ENCODE peak calls at places on chromosomes 6 and 20, in eight cellular contexts. A, W, Y, L, N, C, U and E are unnamed samples.

GRCh38 chr6:11971154-11971553 is 41.0 kb upstream of the HIVEP1 start:
- DNase-seq in A (no peak), W (no peak), Y (no peak), L (no peak), N (no peak), C (no peak), U (no peak), E (no peak)

GRCh38 chr6:147933201-147933600 is 409.4 kb upstream of the SASH1 start:
- DNase-seq in A (no peak), W (no peak), Y (no peak), L (no peak), N (no peak), C (no peak), U (no peak), E (no peak)

GRCh38 chr6:114290864-114291263 is 52.0 kb downstream of the HS3ST5 start:
- DNase-seq in A (no peak), W (no peak), Y (no peak), L (no peak), N (no peak), C (no peak), U (no peak), E (no peak)

GRCh38 chr20:23095504-23095903 is 9.4 kb upstream of the CD93 start:
- DNase-seq in A (no peak), W (no peak), Y (no peak), L (no peak), N (no peak), C (no peak), U (no peak), E (no peak)

GRCh38 chr6:55276745-55277627 is 50.3 kb upstream of the GFRAL start:
- DNase-seq in A (peak), W (no peak), Y (no peak), L (no peak), N (no peak), C (no peak), U (peak), E (peak)

GRCh38 chr6:20953019-20953418 is 418.8 kb downstream of the CDKAL1 start:
- DNase-seq in A (no peak), W (no peak), Y (no peak), L (no peak), N (no peak), C (peak), U (no peak), E (no peak)

GRCh38 chr6:76230711-76231110 is 158.2 kb upstream of the IMPG1 start:
- DNase-seq in A (no peak), W (no peak), Y (no peak), L (no peak), N (no peak), C (no peak), U (peak), E (no peak)

GRCh38 chr20:45059022-45059728 is 41.8 kb downstream of the KCNS1 start:
- DNase-seq in A (no peak), W (no peak), Y (no peak), L (no peak), N (no peak), C (no peak), U (peak), E (no peak)

GRCh38 chr6:109512271-109512817 is 29.3 kb upstream of the ZBTB24 start:
- DNase-seq in A (no peak), W (no peak), Y (no peak), L (no peak), N (no peak), C (no peak), U (no peak), E (no peak)

GRCh38 chr6:5762561-5762968 is 244.2 kb downstream of the NRN1 start:
- DNase-seq in A (no peak), W (no peak), Y (no peak), L (no peak), N (peak), C (no peak), U (no peak), E (no peak)

GRCh38 chr6:156782691-156783320 is 5.6 kb downstream of the ARID1B start:
- DNase-seq in A (no peak), W (no peak), Y (no peak), L (no peak), N (no peak), C (no peak), U (no peak), E (no peak)

GRCh38 chr6:41668968-41669367 is 30.7 kb downstream of the MDFI start:
- DNase-seq in A (no peak), W (no peak), Y (no peak), L (no peak), N (no peak), C (no peak), U (no peak), E (no peak)

GRCh38 chr6:139863356-139863755 is 488.9 kb upstream of the CITED2 start:
- DNase-seq in A (no peak), W (no peak), Y (no peak), L (no peak), N (no peak), C (no peak), U (no peak), E (no peak)

GRCh38 chr6:52994789-52995078 is 350 bp downstream of the GSTA4 start:
- DNase-seq in A (peak), W (peak), Y (peak), L (no peak), N (peak), C (no peak), U (no peak), E (peak)

GRCh38 chr20:6769953-6770831 is 2.7 kb downstream of the BMP2 start:
- DNase-seq in A (peak), W (peak), Y (peak), L (peak), N (peak), C (no peak), U (no peak), E (peak)

DNA sequence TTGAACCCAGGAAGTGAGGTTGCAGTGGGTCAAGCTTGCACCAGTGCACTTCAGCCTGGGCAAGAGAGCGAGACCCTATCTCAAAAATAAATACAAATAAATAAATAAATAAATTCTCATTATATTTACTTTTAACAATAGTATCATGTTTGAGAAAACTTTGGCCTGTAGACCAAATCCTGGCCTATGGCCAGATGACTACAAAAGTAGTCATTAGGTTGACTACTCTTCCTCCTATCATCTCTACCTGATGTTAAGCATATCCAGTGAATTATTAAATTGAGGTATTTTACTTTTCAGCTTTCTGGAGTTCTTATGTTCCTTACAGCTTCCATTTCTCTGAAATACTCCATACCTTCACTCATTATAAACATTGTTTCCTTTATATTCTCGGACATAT is 280.6 kb downstream of the LAMA2 start:
- DNase-seq in A (no peak), W (no peak), Y (no peak), L (no peak), N (no peak), C (no peak), U (no peak), E (no peak)
- TF ChIP-seq CTCF in A (no peak), W (no peak), Y (no peak), L (no peak), N (no peak), C (no peak), U (no peak), E (no peak)

DNA sequence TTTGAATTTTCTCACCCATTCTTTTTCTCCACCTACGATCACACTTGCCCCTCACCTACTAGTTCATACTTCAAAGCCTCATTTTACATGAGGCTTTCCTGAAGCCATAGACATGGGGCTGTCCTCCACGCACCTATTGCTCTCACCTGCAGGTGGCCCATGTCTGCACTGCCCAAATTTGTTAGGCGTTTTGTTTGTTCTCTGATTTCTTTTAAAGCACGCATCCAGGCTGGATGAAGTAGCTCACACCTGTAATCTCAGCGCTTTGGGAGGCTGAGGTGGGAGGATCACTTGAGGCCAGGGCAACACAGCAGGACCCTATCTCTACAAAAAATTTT is 106.8 kb upstream of the RIPOR2 start:
- DNase-seq in A (no peak), W (no peak), Y (no peak), L (no peak), N (no peak), C (peak), U (no peak), E (peak)
- TF ChIP-seq CTCF in A (peak), W (no peak), Y (no peak), L (no peak), N (no peak), C (peak), U (no peak), E (no peak)

DNA sequence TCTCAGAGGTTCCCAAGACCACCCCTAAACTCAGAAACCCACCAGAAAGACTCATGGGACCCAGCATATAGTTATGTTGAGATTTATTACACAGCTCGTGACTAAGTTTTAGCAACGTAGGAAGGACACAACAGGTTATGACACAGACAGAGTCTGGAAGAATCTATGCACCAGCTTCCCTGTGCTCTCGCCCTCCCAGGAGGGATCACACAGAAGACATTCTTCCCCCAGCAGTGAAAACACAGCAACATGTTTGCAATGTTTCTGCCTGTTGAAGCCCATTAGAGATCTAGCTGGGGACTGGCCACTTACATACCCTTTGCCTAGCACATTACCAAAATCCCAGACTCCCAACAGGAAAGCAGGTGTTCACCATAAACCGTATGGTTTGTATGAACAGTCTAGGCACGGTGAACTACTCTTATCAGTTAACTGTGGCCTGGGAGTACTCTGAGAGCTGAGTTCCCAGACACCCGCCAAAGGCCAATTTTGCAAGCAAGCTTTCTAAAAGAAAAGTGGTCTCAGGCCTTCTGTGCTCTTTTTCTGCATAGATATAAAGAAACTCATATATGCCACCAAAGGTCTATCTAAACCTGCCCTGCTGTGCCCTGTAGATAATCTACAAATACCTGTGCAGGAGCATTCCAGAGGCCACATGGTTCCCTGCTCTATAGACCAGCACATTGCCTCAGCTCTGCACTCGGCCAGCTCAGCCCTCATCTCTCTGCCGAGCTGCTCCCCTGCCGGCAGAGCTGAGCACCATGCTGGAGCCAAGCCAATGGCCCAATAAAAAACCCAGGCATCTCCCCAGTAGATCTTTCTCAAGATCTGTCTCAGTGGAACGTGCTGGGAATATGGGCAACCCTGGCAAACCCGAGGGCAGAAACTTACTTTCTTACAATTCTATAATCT is 69.6 kb upstream of the SMIM28 start:
- DNase-seq in A (no peak), W (no peak), Y (no peak), L (no peak), N (peak), C (no peak), U (no peak), E (no peak)
- TF ChIP-seq CTCF in A (no peak), W (peak), Y (no peak), L (no peak), N (peak), C (no peak), U (no peak), E (no peak)

GRCh38 chr6:95364016-95364604 is 213.2 kb upstream of the MANEA start:
- DNase-seq in A (peak), W (no peak), Y (no peak), L (no peak), N (no peak), C (peak), U (peak), E (no peak)
- TF ChIP-seq CTCF in A (peak), W (no peak), Y (no peak), L (no peak), N (peak), C (no peak), U (peak), E (peak)

GRCh38 chr20:1909097-1909496 is 13.9 kb downstream of the SIRPA start:
- DNase-seq in A (no peak), W (no peak), Y (no peak), L (no peak), N (no peak), C (no peak), U (no peak), E (no peak)
- TF ChIP-seq CTCF in A (no peak), W (no peak), Y (no peak), L (no peak), N (no peak), C (no peak), U (no peak), E (no peak)

GRCh38 chr20:48025061-48025515 is 239.8 kb upstream of the SULF2 start:
- DNase-seq in A (no peak), W (no peak), Y (peak), L (peak), N (peak), C (no peak), U (peak), E (no peak)
- TF ChIP-seq CTCF in A (no peak), W (no peak), Y (no peak), L (no peak), N (no peak), C (no peak), U (no peak), E (no peak)

DNA sequence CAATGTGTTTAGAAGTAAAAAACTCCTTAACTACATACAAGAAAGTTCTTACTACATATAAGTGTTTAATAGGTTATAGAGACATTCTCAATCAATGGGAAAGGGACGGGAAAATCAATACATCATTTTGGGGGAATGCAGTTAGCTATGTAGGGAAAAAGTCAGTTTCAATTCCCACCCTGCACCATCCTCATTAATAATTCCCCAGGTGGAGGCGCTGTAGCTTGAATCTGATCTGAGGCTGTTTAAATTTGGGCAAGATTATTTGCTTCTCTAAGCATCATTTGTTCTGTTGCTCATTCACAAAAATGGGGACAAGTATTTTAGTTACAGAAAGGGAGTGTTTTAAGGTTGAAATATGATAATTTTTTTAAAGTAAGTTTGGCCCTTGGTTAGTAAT is 19.1 kb downstream of the OLIG3 start:
- DNase-seq in A (no peak), W (no peak), Y (no peak), L (no peak), N (no peak), C (no peak), U (no peak), E (no peak)
- TF ChIP-seq CTCF in A (no peak), W (no peak), Y (no peak), L (no peak), N (no peak), C (no peak), U (peak), E (peak)

GRCh38 chr6:2970034-2970685 is 1.2 kb downstream of the SERPINB6 start:
- DNase-seq in A (no peak), W (no peak), Y (no peak), L (no peak), N (no peak), C (no peak), U (no peak), E (no peak)

GRCh38 chr6:2970753-2971419 is 481 bp downstream of the SERPINB6 start:
- DNase-seq in A (peak), W (peak), Y (peak), L (no peak), N (peak), C (peak), U (peak), E (peak)

GRCh38 chr6:2973656-2974055 is 2.3 kb upstream of the SERPINB6 start:
- DNase-seq in A (no peak), W (no peak), Y (no peak), L (no peak), N (no peak), C (no peak), U (no peak), E (peak)

GRCh38 chr6:2969549-2969948 is 1.8 kb downstream of the SERPINB6 start:
- DNase-seq in A (no peak), W (no peak), Y (no peak), L (no peak), N (no peak), C (no peak), U (no peak), E (no peak)

GRCh38 chr6:2971420-2972218 is at the start of gene SERPINB6:
- DNase-seq in A (peak), W (peak), Y (peak), L (peak), N (peak), C (peak), U (peak), E (peak)
- TF ChIP-seq CTCF in A (no peak), W (no peak), Y (no peak), L (no peak), N (no peak), C (no peak), U (no peak), E (no peak)

GRCh38 chr6:149087898-149088297 is 229.6 kb upstream of the TAB2 start:
- DNase-seq in A (no peak), W (no peak), Y (no peak), L (no peak), N (no peak), C (no peak), U (no peak), E (no peak)
- TF ChIP-seq CTCF in A (no peak), W (no peak), Y (no peak), L (no peak), N (no peak), C (no peak), U (no peak), E (no peak)

GRCh38 chr6:34589140-34589539 is 33.0 kb upstream of the SPDEF start:
- DNase-seq in A (no peak), W (no peak), Y (no peak), L (no peak), N (no peak), C (no peak), U (no peak), E (no peak)

GRCh38 chr6:34587851-34588250 is 31.7 kb upstream of the SPDEF start:
- DNase-seq in A (no peak), W (no peak), Y (no peak), L (no peak), N (no peak), C (no peak), U (no peak), E (no peak)

GRCh38 chr6:34592208-34592952 is 36.3 kb upstream of the SPDEF start:
- DNase-seq in A (no peak), W (no peak), Y (no peak), L (no peak), N (no peak), C (no peak), U (no peak), E (peak)

GRCh38 chr6:34587325-34587724 is 31.2 kb upstream of the SPDEF start:
- DNase-seq in A (no peak), W (no peak), Y (no peak), L (no peak), N (no peak), C (no peak), U (no peak), E (no peak)

GRCh38 chr6:34589633-34590139 is 33.6 kb upstream of the SPDEF start:
- DNase-seq in A (no peak), W (no peak), Y (no peak), L (no peak), N (no peak), C (no peak), U (no peak), E (no peak)
- TF ChIP-seq CTCF in A (no peak), W (no peak), Y (no peak), L (no peak), N (no peak), C (no peak), U (no peak), E (no peak)